ENCODE peak calls at places on chromosomes 5 and 9, in nine cellular contexts. One of them, this sample, is unnamed.

GRCh38 chr5:1212271-1212670 is 10.9 kb downstream of the SLC6A19 start:
- DNase-seq in esophagus squamous epithelium: no peak
- DNase-seq in body of pancreas: no peak
- DNase-seq in HCT116: no peak
- DNase-seq in sigmoid colon: no peak
- DNase-seq in thyroid gland: no peak
- DNase-seq in ovary: no peak
- DNase-seq in uterus: no peak
- DNase-seq in heart left ventricle: peak; percentile 7
- DNase-seq in this sample: no peak

GRCh38 chr5:31890025-31890424 is 251.1 kb downstream of the PDZD2 start:
- DNase-seq in uterus: no peak
- DNase-seq in ovary: no peak
- DNase-seq in HCT116: no peak
- DNase-seq in thyroid gland: no peak
- DNase-seq in esophagus squamous epithelium: no peak
- DNase-seq in body of pancreas: no peak
- DNase-seq in sigmoid colon: no peak
- DNase-seq in heart left ventricle: no peak
- DNase-seq in this sample: no peak

GRCh38 chr5:87410941-87411340 is 1.8 kb downstream of the CCNH start:
- DNase-seq in body of pancreas: no peak
- DNase-seq in HCT116: no peak
- DNase-seq in uterus: no peak
- DNase-seq in heart left ventricle: no peak
- DNase-seq in sigmoid colon: no peak
- DNase-seq in ovary: no peak
- DNase-seq in esophagus squamous epithelium: no peak
- DNase-seq in thyroid gland: no peak
- DNase-seq in this sample: no peak

GRCh38 chr5:151707566-151707965 is 20.9 kb upstream of the SPARC start:
- DNase-seq in ovary: no peak
- DNase-seq in thyroid gland: no peak
- DNase-seq in body of pancreas: no peak
- DNase-seq in esophagus squamous epithelium: no peak
- DNase-seq in sigmoid colon: no peak
- DNase-seq in uterus: no peak
- DNase-seq in heart left ventricle: no peak
- DNase-seq in HCT116: no peak
- DNase-seq in this sample: no peak

GRCh38 chr9:89640391-89640790 is 35.6 kb downstream of the GADD45G start:
- DNase-seq in HCT116: no peak
- DNase-seq in sigmoid colon: peak; percentile 68
- DNase-seq in heart left ventricle: peak; percentile 71
- DNase-seq in ovary: no peak
- DNase-seq in esophagus squamous epithelium: no peak
- DNase-seq in thyroid gland: no peak
- DNase-seq in uterus: no peak
- DNase-seq in body of pancreas: no peak
- DNase-seq in this sample: no peak

GRCh38 chr5:150783422-150783928 is 4.9 kb downstream of the SMIM3 start:
- DNase-seq in HCT116: peak; percentile 83
- DNase-seq in ovary: peak; percentile 63
- DNase-seq in esophagus squamous epithelium: no peak
- DNase-seq in uterus: peak; percentile 85
- DNase-seq in sigmoid colon: peak; percentile 89
- DNase-seq in heart left ventricle: peak; percentile 64
- DNase-seq in thyroid gland: peak; percentile 68
- DNase-seq in body of pancreas: peak; percentile 64
- DNase-seq in this sample: peak; percentile 24

GRCh38 chr5:84642795-84643194 is 258.1 kb upstream of the EDIL3 start:
- DNase-seq in ovary: no peak
- DNase-seq in body of pancreas: no peak
- DNase-seq in heart left ventricle: no peak
- DNase-seq in thyroid gland: no peak
- DNase-seq in HCT116: no peak
- DNase-seq in uterus: no peak
- DNase-seq in esophagus squamous epithelium: no peak
- DNase-seq in sigmoid colon: no peak
- DNase-seq in this sample: no peak

GRCh38 chr9:125638646-125639045 is 68.4 kb downstream of the MAPKAP1 start:
- DNase-seq in body of pancreas: no peak
- DNase-seq in uterus: no peak
- DNase-seq in ovary: no peak
- DNase-seq in HCT116: no peak
- DNase-seq in esophagus squamous epithelium: no peak
- DNase-seq in heart left ventricle: no peak
- DNase-seq in sigmoid colon: no peak
- DNase-seq in thyroid gland: no peak
- DNase-seq in this sample: no peak

GRCh38 chr9:35903049-35903448 is 3.0 kb upstream of the HRCT1 start:
- DNase-seq in thyroid gland: peak; percentile 38
- DNase-seq in esophagus squamous epithelium: no peak
- DNase-seq in heart left ventricle: no peak
- DNase-seq in HCT116: peak; percentile 48
- DNase-seq in body of pancreas: no peak
- DNase-seq in uterus: no peak
- DNase-seq in ovary: no peak
- DNase-seq in sigmoid colon: no peak
- DNase-seq in this sample: no peak

GRCh38 chr9:86176468-86176867 is 77.1 kb upstream of the GOLM1 start:
- DNase-seq in heart left ventricle: no peak
- DNase-seq in sigmoid colon: no peak
- DNase-seq in body of pancreas: no peak
- DNase-seq in ovary: no peak
- DNase-seq in esophagus squamous epithelium: no peak
- DNase-seq in HCT116: no peak
- DNase-seq in uterus: no peak
- DNase-seq in thyroid gland: peak; percentile 3
- DNase-seq in this sample: no peak

GRCh38 chr5:53355316-53355715 is 125.1 kb upstream of the FST start:
- DNase-seq in uterus: no peak
- DNase-seq in heart left ventricle: no peak
- DNase-seq in thyroid gland: no peak
- DNase-seq in sigmoid colon: no peak
- DNase-seq in ovary: no peak
- DNase-seq in body of pancreas: no peak
- DNase-seq in esophagus squamous epithelium: no peak
- DNase-seq in HCT116: no peak
- DNase-seq in this sample: no peak

GRCh38 chr5:112417931-112418358 is 1.1 kb downstream of the EPB41L4A start:
- DNase-seq in HCT116: no peak
- DNase-seq in esophagus squamous epithelium: no peak
- DNase-seq in heart left ventricle: peak; percentile 63
- DNase-seq in sigmoid colon: no peak
- DNase-seq in body of pancreas: peak; percentile 33
- DNase-seq in ovary: peak; percentile 30
- DNase-seq in uterus: peak; percentile 31
- DNase-seq in thyroid gland: peak; percentile 66
- DNase-seq in this sample: peak; percentile 57

DNA sequence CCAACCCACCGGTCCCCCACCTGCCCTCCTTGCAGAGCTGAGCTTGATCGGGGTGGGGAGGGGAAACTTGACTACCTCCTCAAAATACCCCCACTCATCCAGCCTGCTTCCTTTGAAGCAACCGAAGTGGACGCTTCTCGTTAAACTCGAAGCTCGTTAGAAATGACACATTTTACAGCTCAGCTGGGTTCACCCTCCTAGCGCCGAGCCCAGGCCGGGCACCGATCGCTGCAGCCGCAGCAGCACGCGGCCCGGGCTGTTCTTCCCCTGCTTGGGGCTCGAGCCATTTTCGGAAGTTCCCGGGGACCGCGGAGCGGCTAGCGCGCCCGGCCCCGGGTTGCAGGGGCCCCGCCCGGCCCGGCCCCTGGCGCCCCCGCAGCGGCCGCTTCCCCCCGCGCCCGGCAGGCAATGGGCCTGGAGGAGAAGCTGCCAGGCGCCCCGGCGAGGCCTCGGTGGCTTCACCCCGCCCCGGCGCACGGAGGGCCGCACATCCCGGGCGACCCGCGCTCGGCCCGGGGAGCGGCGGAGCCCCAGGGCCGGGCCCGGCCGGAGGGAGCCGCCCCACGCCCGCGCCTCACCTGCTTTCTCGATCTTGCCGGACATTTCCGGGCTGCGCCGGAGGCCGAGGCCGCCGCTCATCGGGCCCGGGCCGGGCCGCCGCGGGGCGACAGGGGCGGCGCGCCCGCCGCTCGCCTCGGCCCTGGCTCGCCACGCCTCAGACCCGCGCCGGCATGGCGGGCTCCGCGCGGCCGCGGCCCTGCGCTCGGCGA is 499 bp downstream of the RAPGEF1 start:
- DNase-seq in body of pancreas: peak; percentile 53
- DNase-seq in esophagus squamous epithelium: no peak
- DNase-seq in heart left ventricle: peak; percentile 52
- DNase-seq in sigmoid colon: peak; percentile 68
- DNase-seq in thyroid gland: peak; percentile 55
- DNase-seq in HCT116: no peak
- DNase-seq in ovary: peak; percentile 44
- DNase-seq in uterus: no peak
- DNase-seq in this sample: peak; percentile 68
- TF ChIP-seq POLR2A in body of pancreas: peak; percentile 23
- TF ChIP-seq POLR2A in esophagus squamous epithelium: no peak
- TF ChIP-seq POLR2A in heart left ventricle: no peak
- TF ChIP-seq POLR2A in sigmoid colon: no peak
- TF ChIP-seq POLR2A in thyroid gland: peak; percentile 34
- TF ChIP-seq POLR2A in HCT116: no peak
- TF ChIP-seq POLR2A in ovary: no peak
- TF ChIP-seq POLR2A in uterus: no peak
- TF ChIP-seq POLR2A in this sample: peak; percentile 22

DNA sequence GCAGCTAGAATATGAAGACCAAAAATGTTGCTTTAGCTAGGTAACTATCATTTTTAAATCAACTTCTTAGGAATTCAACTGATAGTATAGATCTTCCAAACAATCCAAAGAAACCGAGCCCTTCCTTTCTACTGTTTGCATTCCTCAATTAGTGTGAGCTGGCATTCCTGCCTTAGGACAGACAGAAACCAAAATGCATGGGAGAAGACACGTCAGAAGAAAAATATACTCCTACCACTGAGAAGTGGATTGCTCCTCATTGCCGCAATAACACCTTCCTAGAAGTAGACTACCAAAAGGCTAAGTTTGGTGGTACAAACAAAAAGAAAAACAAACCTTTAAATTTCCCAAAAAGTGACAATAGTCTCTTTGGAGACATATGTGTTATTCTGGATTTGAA is 440.0 kb downstream of the SEMA5A start:
- DNase-seq in body of pancreas: no peak
- DNase-seq in HCT116: no peak
- DNase-seq in esophagus squamous epithelium: no peak
- DNase-seq in heart left ventricle: no peak
- DNase-seq in sigmoid colon: no peak
- DNase-seq in uterus: no peak
- DNase-seq in ovary: no peak
- DNase-seq in thyroid gland: no peak
- DNase-seq in this sample: no peak
- H3K4me1 ChIP-seq in body of pancreas: no peaks in the 10 kb centered on the region
- H3K4me1 ChIP-seq in HCT116: no peaks in the 10 kb centered on the region
- H3K4me1 ChIP-seq in esophagus squamous epithelium: no peaks in the 10 kb centered on the region
- H3K4me1 ChIP-seq in heart left ventricle: no peaks in the 10 kb centered on the region
- H3K4me1 ChIP-seq in sigmoid colon: no peaks in the 10 kb centered on the region
- H3K4me1 ChIP-seq in uterus: no peaks in the 10 kb centered on the region
- H3K4me1 ChIP-seq in ovary: no peaks in the 10 kb centered on the region
- H3K4me1 ChIP-seq in thyroid gland: no peaks in the 10 kb centered on the region
- H3K4me1 ChIP-seq in this sample: no peaks in the 10 kb centered on the region

GRCh38 chr5:10354048-10354872 is 765 bp downstream of the MARCHF6 start:
- DNase-seq in body of pancreas: peak; percentile 58
- DNase-seq in uterus: no peak
- DNase-seq in thyroid gland: peak; percentile 60
- DNase-seq in sigmoid colon: peak; percentile 72
- DNase-seq in ovary: peak; percentile 59
- DNase-seq in heart left ventricle: peak; percentile 44
- DNase-seq in esophagus squamous epithelium: no peak
- DNase-seq in HCT116: no peak
- DNase-seq in this sample: peak; percentile 49

GRCh38 chr5:10352404-10353240 is 873 bp upstream of the MARCHF6 start:
- DNase-seq in uterus: no peak
- DNase-seq in sigmoid colon: no peak
- DNase-seq in ovary: no peak
- DNase-seq in esophagus squamous epithelium: no peak
- DNase-seq in thyroid gland: no peak
- DNase-seq in HCT116: no peak
- DNase-seq in body of pancreas: no peak
- DNase-seq in heart left ventricle: no peak
- DNase-seq in this sample: no peak

GRCh38 chr5:10351882-10352395 is 1.6 kb upstream of the MARCHF6 start:
- DNase-seq in HCT116: no peak
- DNase-seq in body of pancreas: no peak
- DNase-seq in heart left ventricle: no peak
- DNase-seq in esophagus squamous epithelium: no peak
- DNase-seq in uterus: no peak
- DNase-seq in ovary: no peak
- DNase-seq in sigmoid colon: no peak
- DNase-seq in thyroid gland: no peak
- DNase-seq in this sample: no peak

GRCh38 chr5:10355071-10355889 is 1.8 kb downstream of the MARCHF6 start:
- DNase-seq in HCT116: no peak
- DNase-seq in uterus: no peak
- DNase-seq in thyroid gland: no peak
- DNase-seq in ovary: no peak
- DNase-seq in heart left ventricle: no peak
- DNase-seq in sigmoid colon: no peak
- DNase-seq in body of pancreas: no peak
- DNase-seq in esophagus squamous epithelium: no peak
- DNase-seq in this sample: no peak

GRCh38 chr5:10353241-10354047 is at the start of gene MARCHF6:
- DNase-seq in sigmoid colon: peak; percentile 98
- DNase-seq in HCT116: peak; percentile 83
- DNase-seq in thyroid gland: peak; percentile 97
- DNase-seq in ovary: peak; percentile 97
- DNase-seq in esophagus squamous epithelium: peak; percentile 85
- DNase-seq in uterus: peak; percentile 95
- DNase-seq in body of pancreas: peak; percentile 98
- DNase-seq in heart left ventricle: peak; percentile 95
- DNase-seq in this sample: peak; percentile 98
- TF ChIP-seq POLR2A in sigmoid colon: peak; percentile 90
- TF ChIP-seq POLR2A in HCT116: peak; percentile 90
- TF ChIP-seq POLR2A in thyroid gland: peak; percentile 98
- TF ChIP-seq POLR2A in ovary: peak; percentile 94
- TF ChIP-seq POLR2A in esophagus squamous epithelium: peak; percentile 95
- TF ChIP-seq POLR2A in uterus: peak; percentile 92
- TF ChIP-seq POLR2A in body of pancreas: peak; percentile 98
- TF ChIP-seq POLR2A in heart left ventricle: peak; percentile 96
- TF ChIP-seq POLR2A in this sample: peak; percentile 94

DNA sequence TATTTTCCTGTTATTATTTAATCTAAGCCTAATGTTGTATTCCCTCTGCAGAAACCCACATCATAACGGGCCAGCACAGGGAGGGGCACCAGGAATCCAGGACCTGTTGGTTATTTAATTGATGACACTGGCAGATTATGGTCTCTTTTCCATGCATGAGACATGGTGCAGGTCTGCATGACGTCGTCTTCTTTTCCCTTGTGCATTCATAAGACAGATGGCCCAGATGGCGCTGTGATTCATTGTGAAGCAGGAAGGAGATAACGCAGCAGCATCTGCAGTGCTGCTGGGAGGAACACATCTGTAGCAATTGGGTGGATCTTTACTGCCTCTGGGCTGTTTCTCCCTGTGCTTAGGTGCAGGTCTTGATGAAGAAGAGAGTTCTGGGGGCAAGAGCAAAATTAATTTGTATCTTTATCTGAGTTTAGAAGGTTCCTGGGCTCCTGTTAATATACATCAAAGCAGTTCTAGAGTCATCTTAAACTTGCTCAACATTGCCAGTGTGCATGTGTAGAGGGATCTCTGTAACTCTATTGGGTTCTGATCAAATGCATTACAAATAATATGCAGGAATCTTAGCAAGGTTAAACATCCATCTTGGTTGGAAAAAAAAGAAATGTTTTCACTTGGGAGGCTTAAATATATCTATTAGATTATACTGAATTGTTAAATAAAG is 176.1 kb downstream of the PCSK1 start:
- DNase-seq in HCT116: peak; percentile 49
- DNase-seq in sigmoid colon: no peak
- DNase-seq in heart left ventricle: no peak
- DNase-seq in thyroid gland: no peak
- DNase-seq in uterus: peak; percentile 18
- DNase-seq in body of pancreas: no peak
- DNase-seq in ovary: no peak
- DNase-seq in esophagus squamous epithelium: no peak
- DNase-seq in this sample: no peak
- H3K4me1 ChIP-seq in HCT116: peaks cover 4% of the 10 kb centered on the region
- H3K4me1 ChIP-seq in sigmoid colon: peaks cover 10% of the 10 kb centered on the region
- H3K4me1 ChIP-seq in heart left ventricle: peaks cover 26% of the 10 kb centered on the region
- H3K4me1 ChIP-seq in thyroid gland: no peaks in the 10 kb centered on the region
- H3K4me1 ChIP-seq in uterus: no peaks in the 10 kb centered on the region
- H3K4me1 ChIP-seq in body of pancreas: peaks cover 29% of the 10 kb centered on the region
- H3K4me1 ChIP-seq in ovary: no peaks in the 10 kb centered on the region
- H3K4me1 ChIP-seq in esophagus squamous epithelium: peaks cover 15% of the 10 kb centered on the region
- H3K4me1 ChIP-seq in this sample: no peaks in the 10 kb centered on the region

This sample was measured in right lobe of liver.